ENCODE peak calls at places on chromosomes 7 and 10, in ten cellular contexts. F, J, W, I, L, C, M, S, T and K are unnamed samples.

GRCh38 chr7:106258789-106259188 is 26.0 kb downstream of the NAMPT start:
- DNase-seq in F (no peak), C (no peak), S (no peak), I (no peak), J (no peak), L (no peak), M (no peak), T (no peak), W (no peak), K (no peak)

GRCh38 chr10:80517416-80518142 is 20.1 kb upstream of the SH2D4B start:
- DNase-seq in J (no peak), C (no peak), F (no peak), S (no peak), T (no peak), L (no peak), I (no peak), W (no peak), M (no peak), K (no peak)

GRCh38 chr10:101011517-101012423 is 12.2 kb downstream of the LZTS2 start:
- DNase-seq in F (peak), W (peak), S (no peak), T (no peak), L (no peak), M (peak), C (no peak), J (no peak), I (no peak), K (no peak)

GRCh38 chr10:89207801-89208551 is 859 bp upstream of the CH25H start:
- DNase-seq in J (no peak), L (peak), S (peak), F (no peak), C (no peak), I (peak), W (no peak), M (peak), T (peak), K (no peak)

GRCh38 chr10:106577266-106577665 is 587.2 kb downstream of the SORCS1 start:
- DNase-seq in I (no peak), L (no peak), T (no peak), C (no peak), S (no peak), M (peak), J (peak), F (no peak), W (peak), K (no peak)

GRCh38 chr7:2220030-2220429 is 12.7 kb downstream of the MAD1L1 start:
- DNase-seq in C (no peak), J (no peak), M (no peak), W (no peak), T (no peak), I (no peak), L (no peak), S (no peak), F (no peak), K (no peak)

GRCh38 chr7:33722383-33723096 is 182.8 kb upstream of the BMPER start:
- DNase-seq in C (no peak), J (peak), F (peak), T (no peak), I (no peak), M (peak), L (no peak), S (peak), W (peak), K (no peak)

GRCh38 chr7:108147031-108147563 is 16.9 kb upstream of the LAMB4 start:
- DNase-seq in W (no peak), S (no peak), L (no peak), C (no peak), T (no peak), J (no peak), M (no peak), I (no peak), F (no peak), K (no peak)

GRCh38 chr7:20539201-20539600 is 76.3 kb upstream of the ABCB5 start:
- DNase-seq in W (peak), S (peak), M (peak), L (no peak), J (no peak), T (no peak), F (peak), I (no peak), C (no peak), K (no peak)

GRCh38 chr10:32905466-32905865 is 52.6 kb downstream of the ITGB1 start:
- DNase-seq in I (no peak), J (no peak), W (no peak), L (no peak), T (no peak), C (no peak), S (no peak), M (no peak), F (no peak), K (no peak)

GRCh38 chr7:67716729-67717128 is 720.1 kb downstream of the TYW1 start:
- DNase-seq in C (no peak), F (no peak), T (no peak), I (no peak), M (no peak), J (no peak), L (no peak), S (no peak), W (no peak), K (no peak)

GRCh38 chr10:528173-529165 is 161.0 kb downstream of the DIP2C start:
- DNase-seq in F (no peak), C (no peak), S (no peak), M (no peak), I (no peak), J (no peak), T (no peak), W (no peak), L (no peak), K (no peak)

GRCh38 chr7:40583653-40584424 is 449.0 kb downstream of the SUGCT start:
- DNase-seq in J (no peak), I (no peak), S (no peak), W (no peak), C (no peak), T (no peak), L (no peak), F (peak), M (no peak), K (no peak)

GRCh38 chr7:4236389-4236788 is 445.7 kb upstream of the FOXK1 start:
- DNase-seq in W (no peak), I (no peak), C (no peak), T (no peak), S (no peak), L (no peak), F (no peak), J (no peak), M (no peak), K (no peak)

GRCh38 chr10:18144928-18145327 is 4.7 kb downstream of the CACNB2 start:
- DNase-seq in S (no peak), J (no peak), I (no peak), T (no peak), C (no peak), L (no peak), M (no peak), F (peak), W (no peak), K (no peak)

GRCh38 chr10:127798116-127798515 is 61.1 kb downstream of the FOXI2 start:
- DNase-seq in I (no peak), T (no peak), W (no peak), C (no peak), J (no peak), L (no peak), F (no peak), M (no peak), S (no peak), K (no peak)

GRCh38 chr7:40470111-40470736 is 335.4 kb downstream of the SUGCT start:
- DNase-seq in T (no peak), C (peak), L (no peak), J (no peak), M (peak), S (no peak), W (no peak), F (peak), I (no peak), K (no peak)

GRCh38 chr7:8379264-8379663 is 54.1 kb upstream of the NXPH1 start:
- DNase-seq in J (no peak), T (no peak), M (no peak), C (no peak), F (no peak), I (no peak), S (no peak), W (no peak), L (no peak), K (no peak)

GRCh38 chr10:51718804-51719291 is 19.5 kb upstream of the CSTF2T start:
- DNase-seq in L (no peak), F (peak), I (no peak), C (no peak), T (no peak), J (no peak), M (peak), S (peak), W (peak), K (peak)

GRCh38 chr7:43502941-43503340 is 80.0 kb upstream of the STK17A start:
- DNase-seq in S (no peak), M (no peak), I (no peak), F (no peak), W (no peak), L (no peak), J (no peak), C (no peak), T (no peak), K (no peak)

GRCh38 chr10:48253970-48254657 is 20.4 kb downstream of the FRMPD2 start:
- DNase-seq in S (peak), W (peak), M (peak), I (peak), J (peak), L (no peak), C (no peak), T (no peak), F (peak), K (no peak)

GRCh38 chr10:120221873-120222485 is 235.0 kb upstream of the PLPP4 start:
- DNase-seq in I (peak), F (peak), C (peak), J (peak), T (no peak), S (peak), L (no peak), W (peak), M (peak), K (no peak)